ENCODE peak calls at places on chromosomes 3 and 15, in four cellular contexts. I is prostate gland, P is body of pancreas, Y is stomach. H is an unnamed sample.

GRCh38 chr3:71010731-71011455 is 572.6 kb downstream of the FOXP1 start:
- DNase-seq in P (no peak), Y (no peak), I (no peak), H (no peak)

GRCh38 chr3:25820372-25820771 is 30.5 kb downstream of the OXSM start:
- DNase-seq in Y (no peak), P (no peak), I (no peak), H (no peak)

GRCh38 chr3:143718463-143718862 is 129.8 kb downstream of the SLC9A9 start:
- DNase-seq in I (no peak), P (no peak), Y (no peak), H (peak; percentile 65)

GRCh38 chr3:51959651-51960050 is 4.5 kb downstream of the GPR62 start:
- DNase-seq in Y (no peak), P (no peak), I (no peak), H (no peak)

GRCh38 chr3:133862161-133862560 is 33.5 kb downstream of the RAB6B start:
- DNase-seq in I (no peak), Y (no peak), P (no peak), H (no peak)

GRCh38 chr3:195031574-195032003 is 239.4 kb downstream of the XXYLT1 start:
- DNase-seq in Y (no peak), P (no peak), I (no peak), H (no peak)

GRCh38 chr15:68230157-68231100 is 901 bp upstream of the CLN6 start:
- DNase-seq in P (peak; percentile 28), I (peak; percentile 14), Y (peak; percentile 26), H (no peak)

GRCh38 chr3:32819581-32820348 is 2.0 kb downstream of the TRIM71 start:
- DNase-seq in Y (no peak), I (no peak), P (no peak), H (no peak)

GRCh38 chr15:97978408-97979130 is 18.1 kb downstream of the ARRDC4 start:
- DNase-seq in P (peak; percentile 75), Y (peak; percentile 70), I (no peak), H (no peak)

GRCh38 chr3:167304077-167304476 is 76.0 kb downstream of the ZBBX start:
- DNase-seq in Y (no peak), P (no peak), I (no peak), H (no peak)

GRCh38 chr3:173583496-173583895 is 186.0 kb downstream of the NLGN1 start:
- DNase-seq in P (no peak), Y (no peak), I (no peak), H (no peak)

GRCh38 chr3:17802993-17803392 is 60.6 kb upstream of the TBC1D5 start:
- DNase-seq in I (no peak), Y (no peak), P (no peak), H (no peak)

GRCh38 chr3:97265237-97266005 is 451.0 kb downstream of the EPHA6 start:
- DNase-seq in Y (no peak), I (no peak), P (no peak), H (no peak)

GRCh38 chr3:172749201-172749965 is 1.1 kb upstream of the ECT2 start:
- DNase-seq in Y (peak; percentile 39), P (no peak), I (peak; percentile 14), H (no peak)

GRCh38 chr3:14480207-14481017 is 59.7 kb downstream of the GRIP2 start:
- DNase-seq in Y (no peak), P (no peak), I (no peak), H (no peak)

GRCh38 chr3:120496278-120496975 is 45.6 kb upstream of the FSTL1 start:
- DNase-seq in I (no peak), P (no peak), Y (no peak), H (no peak)

GRCh38 chr3:83913381-83913780 is 1045.4 kb upstream of the CADM2 start:
- DNase-seq in I (no peak), Y (no peak), P (no peak), H (no peak)

GRCh38 chr3:42277676-42278075 is 11.7 kb upstream of the CCK start:
- DNase-seq in P (no peak), I (no peak), Y (no peak), H (no peak)

GRCh38 chr3:179760944-179761343 is 108.1 kb downstream of the USP13 start:
- DNase-seq in I (no peak), Y (no peak), P (no peak), H (no peak)

GRCh38 chr3:32316319-32316718 is 75.3 kb upstream of the CMTM7 start:
- DNase-seq in I (no peak), Y (no peak), P (no peak), H (no peak)

GRCh38 chr3:54321515-54321914 is 199.2 kb downstream of the CACNA2D3 start:
- DNase-seq in Y (no peak), P (no peak), I (no peak), H (no peak)

GRCh38 chr3:78794431-78794830 is 973.4 kb downstream of the ROBO1 start:
- DNase-seq in P (no peak), Y (no peak), I (no peak), H (no peak)

GRCh38 chr3:187102073-187102634 is 37.1 kb downstream of the RPL39L start:
- DNase-seq in Y (no peak), I (no peak), P (no peak), H (no peak)

GRCh38 chr15:63407612-63408011 is 26.0 kb upstream of the CA12 start:
- DNase-seq in Y (no peak), I (no peak), P (no peak), H (no peak)

GRCh38 chr15:81336568-81336967 is 12.6 kb upstream of the STARD5 start:
- DNase-seq in I (no peak), Y (no peak), P (no peak), H (no peak)

GRCh38 chr15:83651541-83651940 is 2.4 kb upstream of the ADAMTSL3 start:
- DNase-seq in P (no peak), I (no peak), Y (no peak), H (no peak)

GRCh38 chr3:93910085-93910484 is 63.6 kb downstream of the PROS1 start:
- DNase-seq in Y (no peak), I (no peak), P (no peak), H (no peak)

DNA sequence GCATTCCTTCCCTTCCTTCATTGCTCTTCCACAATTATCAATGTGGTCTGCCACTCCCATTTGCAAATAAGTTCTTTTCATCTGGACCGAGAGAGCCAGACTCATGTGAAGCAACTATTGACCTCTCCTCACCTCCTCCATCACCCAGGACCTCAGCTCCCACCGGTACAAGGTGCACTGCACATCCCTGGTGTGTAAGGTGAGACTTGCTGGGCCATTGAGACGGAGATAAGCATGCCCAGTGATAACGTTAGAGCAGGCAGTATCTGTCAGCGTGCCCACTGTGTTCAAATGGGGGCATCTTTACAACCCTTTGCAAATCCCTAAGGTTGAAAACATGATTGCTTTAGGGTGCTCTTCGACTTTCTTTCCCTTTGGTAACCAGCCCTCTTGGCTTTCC is 154.8 kb downstream of the ADAMTS17 start:
- DNase-seq in I (no peak), P (no peak), Y (no peak), H (no peak)
- H3K9me3 ChIP-seq in I (no peaks in the 10 kb centered on the region), P (no peaks in the 10 kb centered on the region), Y (no peaks in the 10 kb centered on the region), H (no peaks in the 10 kb centered on the region)

GRCh38 chr3:4982773-4983738 is 3.8 kb downstream of the BHLHE40 start:
- DNase-seq in P (no peak), I (no peak), Y (no peak), H (no peak)
- H3K27ac ChIP-seq in P (peak overlapping the region; percentile 95), I (peak overlapping the region; percentile 98), Y (peak overlapping the region; percentile 97), H (peak overlapping the region; percentile 84)

GRCh38 chr3:23800731-23801130 is 5.0 kb upstream of the UBE2E1 start:
- DNase-seq in Y (no peak), P (no peak), I (no peak), H (no peak)
- TF ChIP-seq CTCF in Y (no peak), P (no peak), I (no peak), H (no peak)

DNA sequence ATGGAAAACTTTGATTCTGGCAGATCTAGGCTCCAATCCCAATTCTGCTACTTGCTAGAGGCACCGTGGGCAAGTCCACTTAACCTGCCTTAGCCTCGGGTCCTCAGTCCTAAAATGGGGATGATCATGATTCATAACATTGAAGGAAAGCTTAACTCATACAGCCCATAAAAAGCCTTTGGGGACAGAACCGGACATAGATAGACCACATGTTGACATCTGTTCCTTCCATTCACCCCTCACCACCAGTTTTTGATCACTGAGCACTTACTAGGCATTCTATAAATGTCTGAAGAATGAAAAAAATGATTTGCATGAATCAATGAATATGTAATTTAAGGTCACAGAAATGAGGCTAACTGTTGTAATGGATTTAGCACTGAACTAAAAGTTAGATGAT is 605.8 kb upstream of the CFAP20DC start:
- DNase-seq in P (no peak), I (no peak), Y (no peak), H (no peak)
- H3K9me3 ChIP-seq in P (no peaks in the 10 kb centered on the region), I (no peaks in the 10 kb centered on the region), Y (peaks cover 4% of the 10 kb centered on the region), H (peaks cover 3% of the 10 kb centered on the region)

GRCh38 chr3:111999924-112000835 is 1.5 kb downstream of the TAGLN3 start:
- DNase-seq in I (no peak), Y (no peak), P (no peak), H (no peak)

GRCh38 chr3:112002458-112002971 is 3.8 kb downstream of the TAGLN3 start:
- DNase-seq in Y (no peak), I (no peak), P (no peak), H (no peak)

GRCh38 chr3:112003321-112004080 is 4.8 kb downstream of the TAGLN3 start:
- DNase-seq in P (no peak), I (no peak), Y (no peak), H (no peak)

GRCh38 chr3:112000971-112001370 is 2.2 kb downstream of the TAGLN3 start:
- DNase-seq in P (no peak), I (no peak), Y (no peak), H (no peak)

DNA sequence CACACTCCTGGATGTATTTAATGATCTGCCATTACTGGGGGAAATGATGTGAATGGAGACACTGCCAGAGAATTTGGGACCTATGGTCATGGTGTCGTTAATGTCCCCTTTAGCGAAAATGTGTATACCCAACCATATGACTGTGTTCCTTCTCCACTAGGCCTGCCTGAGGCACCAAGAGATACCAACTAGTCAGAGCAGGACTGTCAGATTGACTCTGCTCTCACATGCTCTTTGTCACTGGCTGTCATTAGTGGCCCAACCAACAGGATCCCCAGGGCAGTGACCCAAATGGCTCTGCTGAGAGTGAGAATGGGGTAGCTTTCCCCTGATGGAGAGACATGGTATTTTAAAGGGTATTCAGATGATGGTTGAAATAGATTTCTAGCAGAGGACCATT is 2.8 kb downstream of the TAGLN3 start:
- DNase-seq in Y (no peak), P (no peak), I (no peak), H (no peak)
- H3K27ac ChIP-seq in Y (no peak overlapping the region), P (no peak overlapping the region), I (no peak overlapping the region), H (no peak overlapping the region)

H was measured in WERI-Rb-1.